ENCODE peak calls at places on chromosomes 2 and 18, in five cellular contexts. Q is stimulated activated CD4-positive, alpha-beta T cell treated with anti-CD3 and anti-CD28 coated beads, Interleukin-4, amount 100 ng/mL, for 1 hour; V is A549; W is hepatocyte; U is CD8-positive, alpha-beta T cell. B is an unnamed sample.

GRCh38 chr2:85394256-85394655 is 15.9 kb downstream of the CAPG start:
- DNase-seq in Q (no peak), V (no peak), W (no peak), U (no peak), B (peak; percentile 40)

GRCh38 chr18:26357960-26358359 is 131.7 kb downstream of the TAF4B start:
- DNase-seq in Q (no peak), V (no peak), W (no peak), U (no peak), B (no peak)

GRCh38 chr18:71673954-71674353 is 870.2 kb downstream of the CBLN2 start:
- DNase-seq in Q (no peak), V (no peak), W (no peak), U (no peak), B (no peak)

GRCh38 chr2:64852771-64853241 is 136.4 kb upstream of the SLC1A4 start:
- DNase-seq in Q (no peak), V (no peak), W (no peak), U (no peak), B (no peak)

GRCh38 chr18:31273812-31274527 is 44.0 kb upstream of the DSG1 start:
- DNase-seq in Q (no peak), V (no peak), W (no peak), U (no peak), B (no peak)

GRCh38 chr2:179745615-179746263 is 115.7 kb downstream of the ZNF385B start:
- DNase-seq in Q (no peak), V (no peak), W (no peak), U (no peak), B (peak; percentile 3)

GRCh38 chr18:6683112-6683876 is 46.2 kb upstream of the ARHGAP28 start:
- DNase-seq in Q (no peak), V (no peak), W (peak; percentile 30), U (no peak), B (no peak)

GRCh38 chr18:35501369-35501768 is 3.6 kb upstream of the INO80C start:
- DNase-seq in Q (no peak), V (no peak), W (no peak), U (no peak), B (no peak)

GRCh38 chr2:72278046-72278445 is 130.4 kb upstream of the CYP26B1 start:
- DNase-seq in Q (no peak), V (no peak), W (peak; percentile 14), U (no peak), B (no peak)

GRCh38 chr2:150981826-150982225 is 279.8 kb downstream of the RBM43 start:
- DNase-seq in Q (no peak), V (no peak), W (peak; percentile 54), U (no peak), B (no peak)

GRCh38 chr2:212958757-212959295 is 192.6 kb downstream of the IKZF2 start:
- DNase-seq in Q (no peak), V (no peak), W (no peak), U (no peak), B (no peak)

GRCh38 chr2:233217892-233218377 is 33.5 kb upstream of the ATG16L1 start:
- DNase-seq in Q (no peak), V (no peak), W (no peak), U (no peak), B (no peak)

GRCh38 chr2:120501591-120501990 is 155.7 kb downstream of the INHBB start:
- DNase-seq in Q (no peak), V (no peak), W (no peak), U (no peak), B (no peak)

GRCh38 chr2:196295005-196295404 is 123.6 kb upstream of the STK17B start:
- DNase-seq in Q (no peak), V (no peak), W (no peak), U (no peak), B (no peak)

GRCh38 chr2:168192839-168193616 is 54.4 kb downstream of the STK39 start:
- DNase-seq in Q (no peak), V (no peak), W (no peak), U (peak; percentile 60), B (no peak)

GRCh38 chr2:20611077-20611843 is 39.6 kb downstream of the HS1BP3 start:
- DNase-seq in Q (no peak), V (no peak), W (peak; percentile 69), U (no peak), B (peak; percentile 87)

GRCh38 chr18:47756364-47757016 is 174.0 kb downstream of the SMAD2 start:
- DNase-seq in Q (peak; percentile 50), V (peak; percentile 31), W (peak; percentile 80), U (peak; percentile 46), B (peak; percentile 58)

GRCh38 chr2:62774555-62775366 is 69.2 kb downstream of the EHBP1 start:
- DNase-seq in Q (no peak), V (no peak), W (peak; percentile 65), U (no peak), B (no peak)

GRCh38 chr2:202032841-202033316 is 776 bp upstream of the FZD7 start:
- DNase-seq in Q (peak; percentile 26), V (peak; percentile 49), W (peak; percentile 84), U (peak; percentile 28), B (peak; percentile 71)

GRCh38 chr18:48410095-48410920 is 1.1 kb upstream of the ZBTB7C start:
- DNase-seq in Q (peak; percentile 77), V (peak; percentile 56), W (peak; percentile 94), U (no peak), B (peak; percentile 96)

B was measured in thyroid gland.